ENCODE peak calls at places on chromosome 2, in ten cellular contexts. G, S, M, K, Q, E, T, I, F and H are unnamed samples.
A peak's percentile ranks its signal among the peaks of the same experiment; 100 is the strongest.

GRCh38 chr2:241612156-241613017 is 24.6 kb downstream of the THAP4 start:
- DNase-seq in G (no peak), S (no peak), M (no peak), K (no peak), Q (no peak), E (no peak), T (no peak), I (peak; percentile 7), F (peak; percentile 16), H (no peak)

GRCh38 chr2:46101557-46102220 is 195.5 kb upstream of the EPAS1 start:
- DNase-seq in G (no peak), S (no peak), M (no peak), K (no peak), Q (no peak), E (no peak), T (no peak), I (no peak), F (no peak), H (no peak)

GRCh38 chr2:126652323-126652891 is 3.6 kb upstream of the GYPC start:
- DNase-seq in G (no peak), S (no peak), M (no peak), K (no peak), Q (no peak), E (no peak), T (no peak), I (no peak), F (no peak), H (no peak)

GRCh38 chr2:16394072-16394985 is 271.3 kb downstream of the CYRIA start:
- DNase-seq in G (no peak), S (no peak), M (no peak), K (no peak), Q (no peak), E (no peak), T (no peak), I (no peak), F (no peak), H (peak; percentile 22)

GRCh38 chr2:157257312-157258252 is at the start of gene GALNT5:
- DNase-seq in G (no peak), S (no peak), M (peak; percentile 72), K (no peak), Q (peak; percentile 36), E (no peak), T (no peak), I (peak; percentile 49), F (peak; percentile 45), H (no peak)

GRCh38 chr2:62197017-62197586 is 1.2 kb downstream of the B3GNT2 start:
- DNase-seq in G (peak; percentile 63), S (no peak), M (no peak), K (no peak), Q (peak; percentile 29), E (no peak), T (no peak), I (no peak), F (no peak), H (no peak)

GRCh38 chr2:53787911-53788289 is 1.1 kb downstream of the ERLEC1 start:
- DNase-seq in G (no peak), S (no peak), M (no peak), K (no peak), Q (no peak), E (no peak), T (no peak), I (peak; percentile 8), F (no peak), H (no peak)

GRCh38 chr2:174013310-174013751 is 48.2 kb upstream of the SP3 start:
- DNase-seq in G (no peak), S (no peak), M (no peak), K (no peak), Q (peak; percentile 22), E (no peak), T (peak; percentile 89), I (peak; percentile 75), F (peak; percentile 80), H (no peak)

GRCh38 chr2:130341562-130342019 is 1.1 kb upstream of the IMP4 start:
- DNase-seq in G (peak; percentile 28), S (no peak), M (no peak), K (no peak), Q (no peak), E (no peak), T (no peak), I (no peak), F (no peak), H (no peak)

GRCh38 chr2:130342020-130342532 is 621 bp upstream of the IMP4 start:
- DNase-seq in G (peak; percentile 88), S (peak; percentile 55), M (peak; percentile 97), K (peak; percentile 88), Q (peak; percentile 79), E (peak; percentile 94), T (peak; percentile 95), I (peak; percentile 95), F (peak; percentile 95), H (peak; percentile 72)

GRCh38 chr2:130345091-130345490 is 2.4 kb downstream of the IMP4 start:
- DNase-seq in G (no peak), S (no peak), M (no peak), K (no peak), Q (no peak), E (no peak), T (no peak), I (no peak), F (no peak), H (no peak)

GRCh38 chr2:130344578-130344977 is 1.9 kb downstream of the IMP4 start:
- DNase-seq in G (no peak), S (no peak), M (no peak), K (no peak), Q (no peak), E (no peak), T (no peak), I (no peak), F (no peak), H (no peak)

GRCh38 chr2:130342533-130343275 is at the start of gene IMP4:
- DNase-seq in G (peak; percentile 95), S (peak; percentile 89), M (peak; percentile 100), K (peak; percentile 99), Q (peak; percentile 84), E (peak; percentile 99), T (peak; percentile 99), I (peak; percentile 100), F (peak; percentile 99), H (peak; percentile 80)
- TF ChIP-seq CTCF in G (peak; percentile 53), S (no peak), M (peak; percentile 45), K (no peak), Q (no peak), E (peak; percentile 28), T (peak; percentile 18), I (peak; percentile 43), F (peak; percentile 33), H (peak; percentile 57)

GRCh38 chr2:234670052-234670451 is 173.2 kb upstream of the ARL4C start:
- DNase-seq in G (no peak), S (no peak), M (peak; percentile 70), K (no peak), Q (no peak), E (no peak), T (no peak), I (peak; percentile 89), F (peak; percentile 72), H (no peak)

GRCh38 chr2:234669001-234669400 is 172.1 kb upstream of the ARL4C start:
- DNase-seq in G (no peak), S (no peak), M (no peak), K (no peak), Q (no peak), E (no peak), T (no peak), I (no peak), F (no peak), H (no peak)

GRCh38 chr2:234670804-234671203 is 173.9 kb upstream of the ARL4C start:
- DNase-seq in G (no peak), S (no peak), M (no peak), K (no peak), Q (no peak), E (no peak), T (no peak), I (no peak), F (no peak), H (no peak)

GRCh38 chr2:234671231-234671630 is 174.3 kb upstream of the ARL4C start:
- DNase-seq in G (no peak), S (no peak), M (no peak), K (no peak), Q (no peak), E (no peak), T (no peak), I (no peak), F (no peak), H (no peak)

DNA sequence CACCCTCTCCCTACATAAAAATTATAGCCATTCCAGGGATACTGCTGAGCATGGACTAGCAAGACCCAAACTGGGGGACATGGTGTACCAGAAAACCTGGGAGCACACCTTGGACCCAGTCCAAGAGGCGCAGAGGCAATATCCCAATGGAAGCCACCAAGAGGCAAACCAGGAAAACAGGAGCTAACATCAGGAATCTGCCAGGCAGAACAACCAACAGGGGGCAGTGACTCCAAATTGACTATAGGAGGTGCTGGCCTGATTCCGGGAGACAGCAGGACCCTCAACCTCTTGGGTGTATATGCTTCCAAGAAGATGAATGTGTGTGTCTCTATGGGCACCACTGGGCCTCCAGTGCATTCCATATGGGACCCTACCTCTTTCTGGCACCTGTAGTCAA is 172.7 kb upstream of the ARL4C start:
- DNase-seq in G (no peak), S (no peak), M (no peak), K (no peak), Q (no peak), E (no peak), T (no peak), I (no peak), F (no peak), H (no peak)
- TF ChIP-seq CTCF in G (no peak), S (no peak), M (peak; percentile 13), K (peak; percentile 24), Q (peak; percentile 21), E (peak; percentile 36), T (peak; percentile 3), I (peak; percentile 17), F (peak; percentile 20), H (no peak)

DNA sequence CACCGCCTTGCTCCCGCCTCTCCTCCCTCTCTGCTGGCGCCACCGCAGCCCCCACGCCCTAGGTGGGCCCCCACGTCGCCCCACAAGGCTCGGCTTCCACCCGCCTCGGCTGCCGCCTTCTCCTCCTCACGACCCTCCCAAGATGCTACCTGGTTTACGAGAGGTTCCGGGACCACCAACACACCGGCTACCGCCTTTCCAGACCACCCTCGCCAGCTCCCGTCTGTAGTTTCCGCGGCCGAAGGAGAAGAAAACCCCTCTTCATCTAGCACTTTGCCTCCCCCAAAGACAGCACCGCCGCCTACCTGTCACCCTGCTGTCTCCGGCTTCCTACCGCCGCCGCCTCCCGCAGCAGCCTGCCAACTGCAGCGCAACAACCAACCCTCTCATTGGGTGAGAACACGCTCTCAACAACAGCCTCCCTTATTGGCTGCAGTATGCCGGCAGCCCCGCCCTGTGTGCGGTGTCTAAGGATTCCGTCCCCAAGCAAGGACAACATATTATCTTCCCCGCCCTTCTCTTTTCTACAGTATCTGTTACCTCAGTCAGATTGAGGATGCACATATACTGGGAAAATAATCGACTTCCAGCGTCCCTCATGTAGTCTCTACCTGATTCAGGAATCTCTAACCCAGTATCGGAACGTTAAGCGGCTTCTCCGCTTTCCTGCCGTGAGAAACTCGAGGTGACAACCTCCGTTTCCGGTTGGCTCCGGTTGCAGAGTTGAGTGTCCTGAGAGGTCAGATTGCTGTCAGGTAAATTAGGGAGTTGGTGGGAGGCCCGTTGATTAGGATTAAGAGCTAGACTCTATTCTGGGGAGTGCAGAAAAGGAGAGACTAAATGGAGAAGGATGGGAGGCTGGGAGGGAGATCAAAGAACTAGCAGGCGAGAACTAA is at the start of the genes HYCC2 and NDUFB3:
- DNase-seq in G (peak; percentile 95), S (peak; percentile 83), M (peak; percentile 95), K (peak; percentile 92), Q (peak; percentile 89), E (peak; percentile 92), T (peak; percentile 95), I (peak; percentile 95), F (peak; percentile 95), H (peak; percentile 86)
- TF ChIP-seq CTCF in G (peak; percentile 40), S (no peak), M (peak; percentile 33), K (peak; percentile 26), Q (no peak), E (peak; percentile 10), T (no peak), I (peak; percentile 16), F (peak; percentile 29), H (peak; percentile 43)

GRCh38 chr2:65030933-65031332 is 25.3 kb upstream of the CEP68 start:
- DNase-seq in G (no peak), S (no peak), M (no peak), K (no peak), Q (no peak), E (no peak), T (no peak), I (no peak), F (no peak), H (no peak)

GRCh38 chr2:65031341-65032015 is 24.7 kb upstream of the CEP68 start:
- DNase-seq in G (peak; percentile 49), S (no peak), M (no peak), K (no peak), Q (no peak), E (no peak), T (no peak), I (peak; percentile 29), F (peak; percentile 21), H (no peak)

GRCh38 chr2:65035544-65035943 is 20.7 kb upstream of the CEP68 start:
- DNase-seq in G (no peak), S (no peak), M (no peak), K (no peak), Q (no peak), E (no peak), T (no peak), I (no peak), F (no peak), H (no peak)

GRCh38 chr2:65032016-65032975 is 23.9 kb upstream of the CEP68 start:
- DNase-seq in G (no peak), S (no peak), M (no peak), K (no peak), Q (no peak), E (no peak), T (no peak), I (peak; percentile 21), F (peak; percentile 13), H (no peak)

DNA sequence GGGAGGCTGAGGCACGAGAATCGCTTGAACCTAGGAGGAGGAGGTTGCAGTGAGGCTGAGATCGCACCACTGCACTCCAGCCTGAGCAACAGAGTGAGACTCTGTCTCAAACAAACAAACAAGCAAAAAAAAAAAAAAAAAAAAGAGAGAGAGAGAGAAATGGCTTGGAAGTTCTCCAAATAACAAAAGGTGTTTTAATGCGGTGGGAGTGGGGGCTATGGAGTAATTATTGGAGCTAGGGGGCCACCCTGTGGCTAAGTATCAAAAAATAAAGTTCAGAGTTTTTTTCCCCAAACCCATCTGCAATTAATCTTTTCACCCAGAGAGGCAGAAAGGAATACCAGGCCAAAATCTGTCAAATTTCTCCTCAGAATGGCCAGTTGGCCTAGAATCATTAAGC is 23.0 kb upstream of the CEP68 start:
- DNase-seq in G (no peak), S (no peak), M (no peak), K (no peak), Q (no peak), E (no peak), T (no peak), I (peak; percentile 41), F (peak; percentile 10), H (no peak)
- TF ChIP-seq CTCF in G (no peak), S (no peak), M (no peak), K (peak; percentile 30), Q (no peak), E (peak; percentile 13), T (no peak), I (peak; percentile 12), F (no peak), H (peak; percentile 19)